ENCODE peak calls at places on chromosomes 11 and 22, in seven cellular contexts. Q is aorta, C is dorsolateral prefrontal cortex, B is tibial nerve, K is neuronal stem cell, S is spleen, R is AG04450. V is an unnamed sample.

GRCh38 chr22:28750471-28750881 is 8.6 kb downstream of the HSCB start:
- DNase-seq in Q (no peak), C (no peak), B (no peak), K (no peak), S (no peak), R (peak), V (no peak)

GRCh38 chr11:117693344-117693743 is 103.7 kb downstream of the DSCAML1 start:
- DNase-seq in Q (no peak), C (no peak), B (no peak), K (no peak), S (no peak), R (no peak), V (no peak)

GRCh38 chr11:71334191-71334590 is 81.8 kb upstream of the SHANK2 start:
- DNase-seq in Q (peak), C (no peak), B (no peak), K (no peak), S (peak), R (no peak), V (no peak)

GRCh38 chr11:67179892-67180490 is 60.9 kb downstream of the KDM2A start:
- DNase-seq in Q (no peak), C (no peak), B (no peak), K (no peak), S (no peak), R (no peak), V (no peak)

GRCh38 chr22:19723990-19724827 is 870 bp downstream of the GP1BB start:
- DNase-seq in Q (no peak), C (no peak), B (no peak), K (peak), S (no peak), R (no peak), V (no peak)

GRCh38 chr11:129045150-129045549 is 102.5 kb upstream of the TP53AIP1 start:
- DNase-seq in Q (no peak), C (no peak), B (no peak), K (no peak), S (no peak), R (no peak), V (no peak)

GRCh38 chr11:70456921-70457532 is 58.7 kb downstream of the CTTN start:
- DNase-seq in Q (peak), C (no peak), B (no peak), K (no peak), S (no peak), R (no peak), V (no peak)

GRCh38 chr11:86459682-86460460 is 85.2 kb downstream of the CCDC81 start:
- DNase-seq in Q (peak), C (peak), B (no peak), K (no peak), S (no peak), R (peak), V (peak)

GRCh38 chr11:26741036-26741435 is 19.2 kb upstream of the SLC5A12 start:
- DNase-seq in Q (no peak), C (no peak), B (no peak), K (no peak), S (no peak), R (no peak), V (no peak)

GRCh38 chr22:33919591-33920501 is at the start of gene LARGE1:
- DNase-seq in Q (peak), C (no peak), B (peak), K (peak), S (peak), R (no peak), V (peak)

GRCh38 chr11:71433648-71434450 is 14.3 kb downstream of the DHCR7 start:
- DNase-seq in Q (peak), C (no peak), B (no peak), K (no peak), S (no peak), R (no peak), V (no peak)

GRCh38 chr22:19892249-19892879 is 37.7 kb upstream of the GNB1L start:
- DNase-seq in Q (no peak), C (no peak), B (no peak), K (no peak), S (no peak), R (no peak), V (no peak)

GRCh38 chr11:46560300-46561025 is 33.4 kb downstream of the AMBRA1 start:
- DNase-seq in Q (no peak), C (no peak), B (no peak), K (no peak), S (no peak), R (no peak), V (no peak)
- H3K4me3 ChIP-seq in Q (peak), C (peak), B (peak), K (no peak), S (no peak), R (peak), V (peak)

GRCh38 chr22:16824718-16825687 is at the start of gene XKR3:
- DNase-seq in Q (no peak), C (no peak), B (no peak), K (no peak), S (no peak), R (no peak), V (no peak)
- H3K27ac ChIP-seq in Q (no peak), C (no peak), B (no peak), K (no peak), S (no peak), R (no peak), V (peak)

GRCh38 chr11:120314861-120315260 is 10.2 kb upstream of the TLCD5 start:
- DNase-seq in Q (no peak), C (no peak), B (no peak), K (no peak), S (no peak), R (no peak), V (no peak)

GRCh38 chr11:120318906-120319305 is 6.2 kb upstream of the TLCD5 start:
- DNase-seq in Q (no peak), C (no peak), B (no peak), K (no peak), S (no peak), R (no peak), V (no peak)

GRCh38 chr11:120316880-120317688 is 8.0 kb upstream of the TLCD5 start:
- DNase-seq in Q (no peak), C (no peak), B (peak), K (no peak), S (no peak), R (no peak), V (peak)

DNA sequence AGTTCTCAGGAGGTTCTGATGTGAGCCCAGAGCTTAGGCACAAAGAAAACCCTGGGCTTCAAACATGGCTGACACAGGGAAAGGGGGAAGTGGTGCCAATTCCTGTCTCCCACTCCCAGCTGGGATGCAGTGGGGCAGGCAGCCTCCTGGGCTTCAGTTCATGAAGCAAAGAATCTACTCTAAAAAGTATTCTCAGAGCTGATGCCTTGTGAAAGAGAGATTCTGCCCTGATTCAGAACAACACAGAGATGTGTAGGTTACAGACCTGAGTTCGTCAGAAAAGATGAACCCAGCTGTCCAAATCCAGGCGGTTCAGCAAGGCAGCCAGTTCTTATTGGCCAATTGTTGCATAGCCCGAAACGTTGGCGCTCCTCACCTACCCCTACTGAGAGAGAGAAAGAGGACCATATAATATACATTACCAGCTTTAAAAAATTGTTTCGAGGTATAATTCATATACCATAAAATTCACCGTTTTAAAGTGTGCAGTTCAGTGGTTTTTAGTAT is 7.4 kb upstream of the TLCD5 start:
- DNase-seq in Q (no peak), C (no peak), B (no peak), K (no peak), S (no peak), R (no peak), V (no peak)
- H3K4me3 ChIP-seq in Q (no peak), C (no peak), B (no peak), K (no peak), S (no peak), R (no peak), V (no peak)

DNA sequence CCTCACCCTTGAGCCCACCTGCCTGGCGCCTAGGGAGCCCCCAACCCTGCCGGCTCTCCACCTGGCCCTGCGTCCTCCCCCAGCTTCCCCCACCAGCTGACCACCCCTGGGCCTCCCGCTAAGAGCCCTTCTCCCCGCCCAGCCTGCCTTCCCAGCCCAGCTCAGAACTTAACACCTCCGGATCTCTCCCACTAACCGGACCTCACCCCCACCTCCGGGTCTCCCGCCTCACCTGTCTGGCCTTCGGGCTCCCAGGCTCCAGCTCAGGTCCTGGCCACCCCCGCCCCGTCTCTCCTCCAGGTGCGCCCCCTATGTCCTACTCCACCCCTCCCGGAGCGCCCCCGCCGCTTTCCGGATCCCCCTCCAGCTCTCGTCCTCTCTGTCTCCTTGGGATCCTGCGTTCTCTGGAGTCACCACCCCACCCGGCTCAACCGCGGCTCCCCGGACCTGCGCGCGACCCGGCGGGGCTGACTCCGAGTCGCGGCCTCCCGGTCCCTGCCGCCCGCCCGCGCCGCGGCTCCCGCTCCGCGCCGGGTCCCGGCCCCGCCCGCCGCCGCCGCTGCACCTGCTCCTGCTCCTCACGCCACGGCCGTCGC is at the start of gene KCNJ11:
- DNase-seq in Q (no peak), C (peak), B (no peak), K (no peak), S (no peak), R (no peak), V (no peak)
- H3K27ac ChIP-seq in Q (no peak), C (no peak), B (no peak), K (peak), S (no peak), R (no peak), V (peak)

GRCh38 chr22:37632174-37633081 is 7.0 kb upstream of the SH3BP1 start:
- DNase-seq in Q (no peak), C (no peak), B (no peak), K (no peak), S (peak), R (no peak), V (no peak)

GRCh38 chr22:37634505-37635002 is 4.9 kb upstream of the SH3BP1 start:
- DNase-seq in Q (no peak), C (no peak), B (no peak), K (no peak), S (peak), R (no peak), V (no peak)

GRCh38 chr22:37633693-37634504 is 5.6 kb upstream of the SH3BP1 start:
- DNase-seq in Q (peak), C (peak), B (peak), K (peak), S (peak), R (peak), V (peak)

GRCh38 chr22:37631448-37632173 is 7.9 kb upstream of the SH3BP1 start:
- DNase-seq in Q (no peak), C (no peak), B (no peak), K (no peak), S (peak), R (no peak), V (no peak)

GRCh38 chr22:37633082-37633692 is 6.3 kb upstream of the SH3BP1 start:
- DNase-seq in Q (no peak), C (no peak), B (no peak), K (no peak), S (peak), R (no peak), V (no peak)
- H3K4me3 ChIP-seq in Q (no peak), C (peak), B (no peak), K (no peak), S (no peak), R (no peak), V (peak)

DNA sequence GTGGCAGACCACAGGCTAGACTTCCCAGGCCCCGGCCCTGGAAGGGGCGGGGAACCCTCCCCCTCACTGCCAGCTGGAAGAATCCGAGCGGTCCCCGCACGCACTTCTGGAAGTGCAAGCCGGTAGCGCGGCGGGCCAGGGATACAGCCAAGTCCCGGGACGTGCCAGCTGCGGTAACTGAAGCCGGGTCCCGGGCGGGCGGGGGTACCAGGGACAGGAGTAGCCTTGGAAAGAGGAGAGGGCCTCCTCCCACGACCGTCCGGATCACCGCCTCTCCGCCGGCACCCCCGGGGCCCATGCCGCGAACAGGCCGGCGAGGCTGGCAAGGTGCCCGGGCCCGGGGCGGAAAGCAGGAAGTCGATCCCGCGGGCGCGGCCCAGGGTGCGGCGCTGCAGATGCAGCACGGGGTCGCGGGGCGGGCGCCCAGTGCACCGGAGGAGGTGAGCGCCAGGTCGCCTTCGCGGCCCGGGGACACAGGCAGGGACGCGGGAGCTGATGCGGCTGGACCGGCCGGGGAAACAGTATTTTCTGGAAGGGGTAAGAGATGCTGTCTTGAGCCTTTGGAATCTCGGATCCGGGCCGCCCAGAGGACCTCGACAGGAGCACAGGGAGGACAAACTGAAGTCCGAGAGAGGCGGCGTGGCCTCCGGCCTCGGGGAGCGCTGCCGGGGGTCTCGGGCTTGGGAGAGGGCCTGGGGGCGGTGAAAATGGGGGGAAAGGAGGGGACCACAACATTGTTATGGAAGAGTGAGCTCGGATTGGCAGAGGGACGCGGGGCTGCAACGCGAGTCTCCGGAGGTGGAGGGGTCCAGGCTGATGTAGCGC is 756 bp upstream of the SLC35C1 start:
- DNase-seq in Q (peak), C (peak), B (peak), K (peak), S (peak), R (no peak), V (peak)
- H3K27ac ChIP-seq in Q (no peak), C (peak), B (peak), K (no peak), S (peak), R (peak), V (peak)

GRCh38 chr22:17772249-17772962 is 1.9 kb downstream of the BID start:
- DNase-seq in Q (no peak), C (no peak), B (no peak), K (no peak), S (peak), R (no peak), V (no peak)
- H3K4me3 ChIP-seq in Q (no peak), C (peak), B (no peak), K (peak), S (peak), R (peak), V (no peak)

GRCh38 chr22:39215430-39216142 is 29.2 kb downstream of the PDGFB start:
- DNase-seq in Q (peak), C (no peak), B (no peak), K (no peak), S (peak), R (no peak), V (peak)
- H3K27ac ChIP-seq in Q (no peak), C (no peak), B (no peak), K (peak), S (no peak), R (no peak), V (no peak)

V was measured in tibial artery.